ENCODE peak calls at places on chromosomes 2 and 18, in five cellular contexts. P, M, C, V and R are unnamed samples.

GRCh38 chr2:38037757-38038615 is 38.0 kb downstream of the CYP1B1 start:
- DNase-seq in P (no peak), M (no peak), C (no peak), V (peak), R (peak)

GRCh38 chr2:75100011-75100680 is 99.2 kb downstream of the TACR1 start:
- DNase-seq in P (peak), M (no peak), C (no peak), V (no peak), R (no peak)

GRCh38 chr2:173926875-173927274 is 38.3 kb downstream of the SP3 start:
- DNase-seq in P (no peak), M (no peak), C (no peak), V (no peak), R (no peak)

GRCh38 chr2:237500681-237501424 is 13.8 kb downstream of the MLPH start:
- DNase-seq in P (no peak), M (no peak), C (peak), V (no peak), R (no peak)

GRCh38 chr2:133334923-133335322 is 233.3 kb downstream of the NCKAP5 start:
- DNase-seq in P (no peak), M (no peak), C (no peak), V (no peak), R (no peak)

GRCh38 chr2:9178905-9179571 is 27.6 kb upstream of the ASAP2 start:
- DNase-seq in P (peak), M (peak), C (no peak), V (peak), R (peak)

GRCh38 chr18:9191658-9192256 is 55.2 kb downstream of the ANKRD12 start:
- DNase-seq in P (no peak), M (no peak), C (no peak), V (no peak), R (no peak)

GRCh38 chr2:61396005-61396404 is 74.9 kb downstream of the USP34 start:
- DNase-seq in P (no peak), M (no peak), C (no peak), V (no peak), R (no peak)

GRCh38 chr2:75466708-75467311 is 93.9 kb downstream of the EVA1A start:
- DNase-seq in P (no peak), M (no peak), C (no peak), V (no peak), R (no peak)

GRCh38 chr2:11615209-11615608 is 54.8 kb downstream of the NTSR2 start:
- DNase-seq in P (no peak), M (no peak), C (no peak), V (no peak), R (no peak)

GRCh38 chr2:10036095-10036879 is 7.1 kb upstream of the KLF11 start:
- DNase-seq in P (no peak), M (peak), C (no peak), V (peak), R (peak)

GRCh38 chr2:16203069-16203468 is 262.7 kb downstream of the MYCN start:
- DNase-seq in P (no peak), M (peak), C (no peak), V (no peak), R (no peak)

GRCh38 chr18:60755134-60755533 is 382.6 kb upstream of the MC4R start:
- DNase-seq in P (no peak), M (no peak), C (no peak), V (no peak), R (no peak)

GRCh38 chr18:72086421-72086820 is 457.7 kb downstream of the CBLN2 start:
- DNase-seq in P (no peak), M (no peak), C (no peak), V (no peak), R (no peak)

GRCh38 chr2:118442949-118443348 is 354.7 kb downstream of the INSIG2 start:
- DNase-seq in P (peak), M (peak), C (no peak), V (no peak), R (no peak)

GRCh38 chr2:45748239-45748638 is 96.8 kb downstream of the PRKCE start:
- DNase-seq in P (no peak), M (no peak), C (peak), V (no peak), R (no peak)

GRCh38 chr2:174632847-174633620 is 35.4 kb upstream of the WIPF1 start:
- DNase-seq in P (no peak), M (no peak), C (no peak), V (no peak), R (no peak)

GRCh38 chr18:5728566-5728965 is 166.8 kb downstream of the TMEM200C start:
- DNase-seq in P (no peak), M (no peak), C (no peak), V (no peak), R (no peak)

GRCh38 chr2:191500566-191501389 is 177.2 kb upstream of the NABP1 start:
- DNase-seq in P (no peak), M (no peak), C (no peak), V (no peak), R (no peak)

GRCh38 chr2:218885981-218886447 is 5.4 kb downstream of the WNT10A start:
- DNase-seq in P (peak), M (no peak), C (no peak), V (no peak), R (peak)

GRCh38 chr18:36015629-36016028 is 43.1 kb downstream of the RMP24 start:
- DNase-seq in P (no peak), M (no peak), C (no peak), V (no peak), R (no peak)

GRCh38 chr18:54233228-54233625 is 8.8 kb upstream of the MBD2 start:
- DNase-seq in P (peak), M (no peak), C (no peak), V (no peak), R (no peak)

GRCh38 chr18:74278983-74279382 is 12.8 kb downstream of the CYB5A start:
- DNase-seq in P (no peak), M (no peak), C (no peak), V (no peak), R (no peak)

GRCh38 chr18:56574827-56575226 is 63.6 kb downstream of the TXNL1 start:
- DNase-seq in P (no peak), M (no peak), C (no peak), V (peak), R (no peak)

GRCh38 chr18:48541026-48541746 is 2.4 kb downstream of the CTIF start:
- DNase-seq in P (peak), M (peak), C (no peak), V (peak), R (peak)

GRCh38 chr2:43376523-43377198 is 150.3 kb upstream of the ZFP36L2 start:
- DNase-seq in P (no peak), M (no peak), C (no peak), V (no peak), R (no peak)

GRCh38 chr18:51107082-51107481 is 77.1 kb downstream of the SMAD4 start:
- DNase-seq in P (no peak), M (no peak), C (no peak), V (no peak), R (no peak)

GRCh38 chr2:67895171-67895941 is 167.4 kb downstream of the C1D start:
- DNase-seq in P (peak), M (no peak), C (no peak), V (peak), R (no peak)

GRCh38 chr2:109527846-109528705 is 85.7 kb downstream of the SEPTIN10 start:
- DNase-seq in P (no peak), M (no peak), C (no peak), V (no peak), R (no peak)

GRCh38 chr18:68555935-68556334 is 159.0 kb downstream of the TMX3 start:
- DNase-seq in P (no peak), M (no peak), C (no peak), V (no peak), R (no peak)

GRCh38 chr2:241096979-241097378 is 5.1 kb downstream of the MTERF4 start:
- DNase-seq in P (no peak), M (no peak), C (no peak), V (no peak), R (no peak)

GRCh38 chr2:212794471-212794870 is 255.9 kb upstream of the ERBB4 start:
- DNase-seq in P (no peak), M (no peak), C (no peak), V (no peak), R (no peak)

GRCh38 chr2:24024018-24024417 is 14.1 kb downstream of the MFSD2B start:
- DNase-seq in P (no peak), M (no peak), C (no peak), V (peak), R (no peak)